ENCODE peak calls at places on chromosome 2, in six cellular contexts. T is epithelial cell of esophagus, B is heart left ventricle, R is astrocyte of the spinal cord, F is IMR-90, W is breast epithelium. D is an unnamed sample.

GRCh38 chr2:128444816-128445532 is 126.3 kb upstream of the HS6ST1 start:
- DNase-seq in R (no peak), T (no peak), W (no peak), B (no peak), F (peak; percentile 4), D (no peak)

GRCh38 chr2:239905884-239906654 is 119.1 kb downstream of the NDUFA10 start:
- DNase-seq in B (no peak), W (no peak), R (no peak), F (no peak), T (no peak), D (no peak)

GRCh38 chr2:105396254-105397024 is 2.4 kb downstream of the FHL2 start:
- DNase-seq in B (peak; percentile 43), F (peak; percentile 98), T (peak; percentile 100), W (peak; percentile 79), R (peak; percentile 96), D (peak; percentile 74)

GRCh38 chr2:27071990-27072830 is 756 bp upstream of the OST4 start:
- DNase-seq in R (peak; percentile 87), T (no peak), W (no peak), B (peak; percentile 88), F (peak; percentile 70), D (peak; percentile 62)

GRCh38 chr2:203352604-203353255 is 24.5 kb downstream of the ABI2 start:
- DNase-seq in F (no peak), R (no peak), B (no peak), W (no peak), T (peak; percentile 56), D (no peak)

GRCh38 chr2:12498703-12499102 is 218.0 kb upstream of the TRIB2 start:
- DNase-seq in W (no peak), T (peak; percentile 50), R (no peak), B (no peak), F (peak; percentile 74), D (no peak)

GRCh38 chr2:70123829-70124117 is 36.5 kb downstream of the PCBP1 start:
- DNase-seq in F (no peak), T (no peak), B (no peak), R (no peak), W (no peak), D (no peak)

GRCh38 chr2:6184532-6185302 is 492.5 kb downstream of the SOX11 start:
- DNase-seq in W (no peak), B (no peak), R (peak; percentile 80), F (peak; percentile 66), T (no peak), D (no peak)

GRCh38 chr2:158207354-158207753 is 105.7 kb downstream of the UPP2 start:
- DNase-seq in B (no peak), W (no peak), T (no peak), F (no peak), R (no peak), D (no peak)

GRCh38 chr2:38106420-38107182 is 30.6 kb upstream of the CYP1B1 start:
- DNase-seq in T (peak; percentile 68), R (peak; percentile 79), B (no peak), F (peak; percentile 71), W (no peak), D (peak; percentile 39)

DNA sequence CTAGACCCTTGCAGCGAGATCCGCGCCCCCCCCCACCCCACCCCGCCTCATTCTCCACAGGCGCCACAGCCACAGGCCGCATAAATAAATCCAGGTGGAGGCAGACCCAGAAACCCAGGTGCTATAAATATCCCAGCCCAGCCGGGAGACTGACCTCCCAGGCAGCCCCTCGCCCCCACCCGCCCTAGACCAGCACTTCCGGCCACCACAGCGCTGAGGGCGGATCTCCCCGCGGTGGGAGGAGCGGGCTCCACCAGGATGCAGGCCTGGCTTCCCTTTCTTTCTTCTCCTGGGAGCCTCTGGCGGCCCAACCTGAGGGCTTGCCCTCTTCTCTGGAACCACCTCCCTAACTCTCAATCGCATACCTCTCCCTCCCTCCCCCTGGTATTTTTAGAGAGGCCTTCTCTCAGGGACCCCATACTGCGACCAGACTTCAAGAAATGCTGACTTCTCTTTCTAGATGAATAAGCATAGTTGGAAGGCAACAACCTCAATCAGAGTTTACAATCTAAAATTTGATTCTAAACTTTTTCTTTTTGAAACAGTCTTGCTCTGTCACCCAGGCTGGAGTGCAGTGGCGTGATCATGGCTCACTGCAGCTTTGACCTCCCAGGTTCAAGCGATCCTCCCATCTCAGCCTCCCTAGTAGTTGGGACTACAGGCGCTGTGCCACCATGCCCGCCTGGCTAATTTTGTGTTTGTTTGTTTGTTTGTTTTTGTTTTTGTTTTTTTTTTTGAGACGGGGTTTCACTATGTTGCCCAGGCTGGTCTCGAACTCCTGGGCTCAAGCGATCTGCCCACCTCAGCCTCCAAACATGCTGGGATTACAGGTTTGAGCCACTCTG is 55.0 kb downstream of the PKDCC start:
- DNase-seq in F (no peak), B (peak; percentile 77), W (no peak), T (no peak), R (peak; percentile 80), D (no peak)
- H3K4me3 ChIP-seq in F (no peak overlapping the region), B (no peak overlapping the region), W (peak overlapping the region; percentile 38), T (no peak overlapping the region), R (no peak overlapping the region), D (no peak overlapping the region)

GRCh38 chr2:64144057-64145013 is at the start of gene PELI1:
- DNase-seq in W (peak; percentile 97), R (peak; percentile 98), F (peak; percentile 95), B (peak; percentile 97), T (peak; percentile 99), D (peak; percentile 94)
- TF ChIP-seq CTCF in W (peak; percentile 38), R (peak; percentile 14), F (peak; percentile 20), B (no peak), T (no peak), D (peak; percentile 12)

DNA sequence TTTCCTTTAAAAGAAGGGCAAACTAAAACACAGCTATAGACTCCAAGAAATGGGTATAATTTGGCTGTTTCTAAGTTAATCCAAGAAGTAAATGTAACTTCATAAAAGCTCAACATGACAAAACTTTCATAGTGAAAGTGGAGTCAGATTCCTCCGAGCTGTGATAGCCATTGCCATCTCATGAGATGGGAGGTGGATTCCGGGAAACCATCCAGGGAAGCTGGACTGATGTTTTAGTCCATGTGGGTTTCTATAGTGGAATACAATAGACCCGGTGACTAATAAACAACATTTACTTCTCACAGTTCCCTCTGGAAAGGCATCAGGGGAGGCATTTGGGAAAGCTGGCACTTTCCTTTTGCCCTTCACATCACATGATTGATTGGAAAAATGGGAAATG is 10.0 kb upstream of the LAPTM4A start:
- DNase-seq in T (no peak), B (no peak), F (peak; percentile 81), R (peak; percentile 62), W (no peak), D (peak; percentile 60)
- H3K4me3 ChIP-seq in T (no peak overlapping the region), B (no peak overlapping the region), F (no peak overlapping the region), R (no peak overlapping the region), W (no peak overlapping the region), D (no peak overlapping the region)

GRCh38 chr2:44615950-44616518 is 254.3 kb downstream of the CAMKMT start:
- DNase-seq in B (no peak), T (no peak), R (no peak), W (no peak), F (no peak), D (no peak)
- TF ChIP-seq CTCF in B (no peak), T (no peak), R (no peak), W (no peak), F (no peak), D (no peak)

DNA sequence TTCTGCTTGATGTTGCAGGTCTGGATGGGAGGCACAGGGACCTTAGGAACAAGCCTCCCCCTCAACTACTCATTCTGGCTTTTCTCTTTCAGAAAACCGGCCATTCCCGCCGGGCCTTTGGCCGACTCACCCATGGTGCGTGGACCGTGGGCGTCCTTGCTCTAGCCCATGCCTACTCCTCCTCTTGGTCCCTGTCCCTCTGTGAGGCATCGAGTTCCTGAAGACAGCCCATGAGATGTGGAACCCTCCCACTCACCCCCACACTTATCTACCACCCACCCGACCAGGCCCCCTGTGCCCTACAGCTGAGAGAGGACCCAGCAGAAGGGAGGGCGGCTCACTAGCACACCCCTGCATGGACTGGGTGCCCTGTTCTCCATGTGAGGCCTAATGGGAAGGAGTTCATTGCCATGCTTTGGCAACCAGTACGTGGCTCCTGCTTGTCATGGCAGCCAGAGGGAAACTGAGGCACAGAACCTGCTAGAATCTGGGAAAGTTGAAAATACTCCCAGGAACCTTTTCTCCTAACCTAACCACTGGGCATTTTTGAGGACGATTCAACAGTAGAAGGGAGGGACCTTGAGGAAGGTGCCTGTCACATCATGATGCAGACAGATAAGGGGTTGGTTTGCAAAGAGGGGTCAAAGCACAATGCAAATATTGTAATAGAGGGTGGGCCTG is 8.5 kb downstream of the SPEG start:
- DNase-seq in R (no peak), F (peak; percentile 17), T (no peak), W (no peak), B (no peak), D (no peak)
- H3K4me3 ChIP-seq in R (peak overlapping the region; percentile 52), F (peak overlapping the region; percentile 91), T (no peak overlapping the region), W (no peak overlapping the region), B (no peak overlapping the region), D (peak overlapping the region; percentile 47)

GRCh38 chr2:65062843-65063242 is 6.6 kb downstream of the CEP68 start:
- DNase-seq in T (no peak), W (no peak), F (peak; percentile 45), R (no peak), B (no peak), D (no peak)
- TF ChIP-seq CTCF in T (no peak), W (no peak), F (no peak), R (no peak), B (no peak), D (no peak)

DNA sequence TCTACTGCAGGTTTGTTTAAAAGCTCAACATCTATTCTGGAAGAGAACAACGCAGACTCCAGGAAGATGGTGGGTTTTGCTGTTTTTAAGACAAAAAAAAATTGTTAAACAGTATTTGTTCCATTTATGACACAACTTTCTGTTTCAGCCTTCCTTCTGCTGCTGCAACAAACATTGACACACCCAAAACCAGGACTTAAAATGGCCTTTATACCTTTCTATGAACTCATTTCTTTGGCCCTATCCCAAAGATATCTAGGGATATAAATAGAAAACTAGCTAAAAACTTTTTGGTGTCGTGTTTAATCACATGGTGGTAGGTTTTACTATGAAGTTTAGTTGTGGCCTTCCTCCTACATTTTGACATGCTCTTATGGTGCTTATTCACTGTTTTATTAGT is 964 bp upstream of the GALNT3 start:
- DNase-seq in B (no peak), F (peak; percentile 16), W (no peak), T (peak; percentile 66), R (peak; percentile 28), D (no peak)
- H3K4me3 ChIP-seq in B (no peak overlapping the region), F (no peak overlapping the region), W (peak overlapping the region; percentile 43), T (peak overlapping the region; percentile 85), R (peak overlapping the region; percentile 56), D (peak overlapping the region; percentile 65)

D was measured in astrocyte of the cerebellum.